ENCODE peak calls at places on chromosomes 7 and 10, in eight cellular contexts. One of them, this sample, is unnamed.

GRCh38 chr10:3210251-3210650 is 37.7 kb upstream of the PITRM1 start:
- DNase-seq in hepatocyte: no peak
- DNase-seq in uterus: no peak
- DNase-seq in endodermal cell: no peak
- DNase-seq in AG04450: no peak
- DNase-seq in astrocyte: no peak
- DNase-seq in body of pancreas: no peak
- DNase-seq in IMR-90: no peak
- DNase-seq in this sample: no peak

GRCh38 chr10:77844713-77845454 is 81.7 kb downstream of the DLG5 start:
- DNase-seq in hepatocyte: peak
- DNase-seq in uterus: no peak
- DNase-seq in endodermal cell: no peak
- DNase-seq in AG04450: peak
- DNase-seq in astrocyte: peak
- DNase-seq in body of pancreas: no peak
- DNase-seq in IMR-90: peak
- DNase-seq in this sample: peak

GRCh38 chr7:68688416-68689086 is 909.7 kb upstream of the AUTS2 start:
- DNase-seq in hepatocyte: no peak
- DNase-seq in uterus: no peak
- DNase-seq in endodermal cell: peak
- DNase-seq in AG04450: no peak
- DNase-seq in astrocyte: peak
- DNase-seq in body of pancreas: no peak
- DNase-seq in IMR-90: no peak
- DNase-seq in this sample: no peak

GRCh38 chr10:20897146-20897834 is at the start of gene NEBL:
- DNase-seq in hepatocyte: no peak
- DNase-seq in uterus: no peak
- DNase-seq in endodermal cell: no peak
- DNase-seq in AG04450: no peak
- DNase-seq in astrocyte: no peak
- DNase-seq in body of pancreas: no peak
- DNase-seq in IMR-90: no peak
- DNase-seq in this sample: no peak

GRCh38 chr7:82444220-82445049 is 858 bp upstream of the CACNA2D1 start:
- DNase-seq in hepatocyte: no peak
- DNase-seq in uterus: no peak
- DNase-seq in endodermal cell: no peak
- DNase-seq in AG04450: no peak
- DNase-seq in astrocyte: no peak
- DNase-seq in body of pancreas: peak
- DNase-seq in IMR-90: no peak
- DNase-seq in this sample: no peak

GRCh38 chr10:132554991-132555647 is 17.5 kb downstream of the INPP5A start:
- DNase-seq in hepatocyte: no peak
- DNase-seq in uterus: no peak
- DNase-seq in endodermal cell: no peak
- DNase-seq in AG04450: no peak
- DNase-seq in astrocyte: no peak
- DNase-seq in body of pancreas: peak
- DNase-seq in IMR-90: no peak
- DNase-seq in this sample: no peak

GRCh38 chr7:95213809-95214492 is 110.4 kb downstream of the PON1 start:
- DNase-seq in hepatocyte: no peak
- DNase-seq in uterus: peak
- DNase-seq in endodermal cell: no peak
- DNase-seq in AG04450: no peak
- DNase-seq in astrocyte: peak
- DNase-seq in body of pancreas: peak
- DNase-seq in IMR-90: no peak
- DNase-seq in this sample: peak

GRCh38 chr10:74637685-74638084 is 188.7 kb upstream of the KAT6B start:
- DNase-seq in hepatocyte: no peak
- DNase-seq in uterus: no peak
- DNase-seq in endodermal cell: no peak
- DNase-seq in AG04450: no peak
- DNase-seq in astrocyte: no peak
- DNase-seq in body of pancreas: no peak
- DNase-seq in IMR-90: no peak
- DNase-seq in this sample: no peak

GRCh38 chr7:129955993-129956543 is 3.3 kb upstream of the UBE2H start:
- DNase-seq in hepatocyte: no peak
- DNase-seq in uterus: no peak
- DNase-seq in endodermal cell: no peak
- DNase-seq in AG04450: no peak
- DNase-seq in astrocyte: no peak
- DNase-seq in body of pancreas: no peak
- DNase-seq in IMR-90: no peak
- DNase-seq in this sample: peak

GRCh38 chr7:158991824-158992621 is 135.7 kb downstream of the DYNC2I1 start:
- DNase-seq in hepatocyte: peak
- DNase-seq in uterus: no peak
- DNase-seq in endodermal cell: peak
- DNase-seq in AG04450: no peak
- DNase-seq in astrocyte: no peak
- DNase-seq in body of pancreas: no peak
- DNase-seq in IMR-90: no peak
- DNase-seq in this sample: no peak

GRCh38 chr10:43259248-43259980 is 7.5 kb downstream of the RASGEF1A start:
- DNase-seq in hepatocyte: no peak
- DNase-seq in uterus: no peak
- DNase-seq in endodermal cell: no peak
- DNase-seq in AG04450: no peak
- DNase-seq in astrocyte: no peak
- DNase-seq in body of pancreas: no peak
- DNase-seq in IMR-90: no peak
- DNase-seq in this sample: no peak

GRCh38 chr7:28759373-28760013 is 198.6 kb downstream of the TRIL start:
- DNase-seq in hepatocyte: no peak
- DNase-seq in uterus: no peak
- DNase-seq in endodermal cell: no peak
- DNase-seq in AG04450: no peak
- DNase-seq in astrocyte: peak
- DNase-seq in body of pancreas: no peak
- DNase-seq in IMR-90: peak
- DNase-seq in this sample: peak

GRCh38 chr10:111539246-111539645 is 462.4 kb downstream of the ADRA2A start:
- DNase-seq in hepatocyte: no peak
- DNase-seq in uterus: no peak
- DNase-seq in endodermal cell: no peak
- DNase-seq in AG04450: no peak
- DNase-seq in astrocyte: no peak
- DNase-seq in body of pancreas: no peak
- DNase-seq in IMR-90: no peak
- DNase-seq in this sample: no peak

GRCh38 chr7:138980575-138981285 is 459 bp downstream of the KIAA1549 start:
- DNase-seq in hepatocyte: peak
- DNase-seq in uterus: no peak
- DNase-seq in endodermal cell: peak
- DNase-seq in AG04450: no peak
- DNase-seq in astrocyte: no peak
- DNase-seq in body of pancreas: no peak
- DNase-seq in IMR-90: no peak
- DNase-seq in this sample: no peak

GRCh38 chr10:14958872-14959220 is 342 bp upstream of the MEIG1 start:
- DNase-seq in hepatocyte: no peak
- DNase-seq in uterus: no peak
- DNase-seq in endodermal cell: no peak
- DNase-seq in AG04450: no peak
- DNase-seq in astrocyte: no peak
- DNase-seq in body of pancreas: no peak
- DNase-seq in IMR-90: no peak
- DNase-seq in this sample: no peak

GRCh38 chr10:24457661-24458318 is 248.9 kb downstream of the KIAA1217 start:
- DNase-seq in hepatocyte: no peak
- DNase-seq in uterus: no peak
- DNase-seq in endodermal cell: no peak
- DNase-seq in AG04450: no peak
- DNase-seq in astrocyte: no peak
- DNase-seq in body of pancreas: no peak
- DNase-seq in IMR-90: no peak
- DNase-seq in this sample: peak

GRCh38 chr7:90404777-90405176 is 1.5 kb downstream of the CLDN12 start:
- DNase-seq in hepatocyte: peak
- DNase-seq in uterus: no peak
- DNase-seq in endodermal cell: no peak
- DNase-seq in AG04450: no peak
- DNase-seq in astrocyte: no peak
- DNase-seq in body of pancreas: no peak
- DNase-seq in IMR-90: peak
- DNase-seq in this sample: peak

GRCh38 chr7:77940647-77941046 is 142.1 kb downstream of the PHTF2 start:
- DNase-seq in hepatocyte: peak
- DNase-seq in uterus: no peak
- DNase-seq in endodermal cell: peak
- DNase-seq in AG04450: peak
- DNase-seq in astrocyte: peak
- DNase-seq in body of pancreas: peak
- DNase-seq in IMR-90: peak
- DNase-seq in this sample: peak

GRCh38 chr7:97025983-97026704 is 1.5 kb upstream of the DLX5 start:
- DNase-seq in hepatocyte: no peak
- DNase-seq in uterus: no peak
- DNase-seq in endodermal cell: peak
- DNase-seq in AG04450: no peak
- DNase-seq in astrocyte: peak
- DNase-seq in body of pancreas: peak
- DNase-seq in IMR-90: no peak
- DNase-seq in this sample: peak

GRCh38 chr10:95513008-95513589 is 48.1 kb downstream of the SORBS1 start:
- DNase-seq in hepatocyte: peak
- DNase-seq in uterus: no peak
- DNase-seq in endodermal cell: no peak
- DNase-seq in AG04450: no peak
- DNase-seq in astrocyte: no peak
- DNase-seq in body of pancreas: peak
- DNase-seq in IMR-90: no peak
- DNase-seq in this sample: no peak

GRCh38 chr10:11110499-11110898 is 92.8 kb downstream of the CELF2 start:
- DNase-seq in hepatocyte: no peak
- DNase-seq in uterus: no peak
- DNase-seq in endodermal cell: no peak
- DNase-seq in AG04450: no peak
- DNase-seq in astrocyte: no peak
- DNase-seq in body of pancreas: no peak
- DNase-seq in IMR-90: no peak
- DNase-seq in this sample: no peak

GRCh38 chr7:135409845-135410545 is 99.9 kb downstream of the CNOT4 start:
- DNase-seq in hepatocyte: no peak
- DNase-seq in uterus: no peak
- DNase-seq in endodermal cell: no peak
- DNase-seq in AG04450: no peak
- DNase-seq in astrocyte: no peak
- DNase-seq in body of pancreas: no peak
- DNase-seq in IMR-90: no peak
- DNase-seq in this sample: no peak

GRCh38 chr7:41900532-41900931 is 197.6 kb upstream of the INHBA start:
- DNase-seq in hepatocyte: no peak
- DNase-seq in uterus: no peak
- DNase-seq in endodermal cell: no peak
- DNase-seq in AG04450: no peak
- DNase-seq in astrocyte: no peak
- DNase-seq in body of pancreas: no peak
- DNase-seq in IMR-90: no peak
- DNase-seq in this sample: no peak

GRCh38 chr7:41900034-41900433 is 197.1 kb upstream of the INHBA start:
- DNase-seq in hepatocyte: no peak
- DNase-seq in uterus: no peak
- DNase-seq in endodermal cell: no peak
- DNase-seq in AG04450: no peak
- DNase-seq in astrocyte: no peak
- DNase-seq in body of pancreas: no peak
- DNase-seq in IMR-90: no peak
- DNase-seq in this sample: no peak
- H3K4me3 ChIP-seq in hepatocyte: no peak
- H3K4me3 ChIP-seq in uterus: no peak
- H3K4me3 ChIP-seq in endodermal cell: no peak
- H3K4me3 ChIP-seq in AG04450: no peak
- H3K4me3 ChIP-seq in astrocyte: no peak
- H3K4me3 ChIP-seq in body of pancreas: no peak
- H3K4me3 ChIP-seq in IMR-90: no peak
- H3K4me3 ChIP-seq in this sample: no peak

GRCh38 chr7:141974831-141975230 is 1.3 kb upstream of the TAS2R38 start:
- DNase-seq in hepatocyte: peak
- DNase-seq in uterus: no peak
- DNase-seq in endodermal cell: peak
- DNase-seq in AG04450: no peak
- DNase-seq in astrocyte: no peak
- DNase-seq in body of pancreas: peak
- DNase-seq in IMR-90: no peak
- DNase-seq in this sample: no peak
- TF ChIP-seq CTCF in hepatocyte: peak
- TF ChIP-seq CTCF in uterus: no peak
- TF ChIP-seq CTCF in endodermal cell: peak
- TF ChIP-seq CTCF in AG04450: no peak
- TF ChIP-seq CTCF in astrocyte: peak
- TF ChIP-seq CTCF in body of pancreas: peak
- TF ChIP-seq CTCF in IMR-90: no peak
- TF ChIP-seq CTCF in this sample: peak

DNA sequence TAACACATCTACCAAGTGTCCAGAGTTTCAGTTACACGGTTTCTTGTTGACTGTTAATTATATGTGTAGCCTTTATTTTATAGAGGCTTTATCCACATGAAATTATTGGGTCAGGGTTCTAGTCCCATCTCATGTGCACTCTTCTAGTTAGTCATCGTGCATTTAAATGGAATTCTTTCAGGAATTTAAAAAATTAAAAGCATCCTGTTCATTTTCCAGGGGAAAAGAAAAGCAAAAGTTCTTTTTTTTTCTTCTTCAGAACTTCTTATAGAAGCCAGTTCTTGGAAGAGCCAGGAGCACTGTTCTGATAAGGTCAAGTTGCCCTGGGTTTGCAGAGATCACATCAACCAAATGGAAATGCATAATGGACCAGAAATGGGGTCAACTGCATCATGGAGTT is 324.7 kb downstream of the INHBA start:
- DNase-seq in hepatocyte: no peak
- DNase-seq in uterus: no peak
- DNase-seq in endodermal cell: no peak
- DNase-seq in AG04450: no peak
- DNase-seq in astrocyte: no peak
- DNase-seq in body of pancreas: no peak
- DNase-seq in IMR-90: no peak
- DNase-seq in this sample: no peak
- H3K4me3 ChIP-seq in hepatocyte: no peak
- H3K4me3 ChIP-seq in uterus: no peak
- H3K4me3 ChIP-seq in endodermal cell: no peak
- H3K4me3 ChIP-seq in AG04450: no peak
- H3K4me3 ChIP-seq in astrocyte: no peak
- H3K4me3 ChIP-seq in body of pancreas: no peak
- H3K4me3 ChIP-seq in IMR-90: no peak
- H3K4me3 ChIP-seq in this sample: no peak

DNA sequence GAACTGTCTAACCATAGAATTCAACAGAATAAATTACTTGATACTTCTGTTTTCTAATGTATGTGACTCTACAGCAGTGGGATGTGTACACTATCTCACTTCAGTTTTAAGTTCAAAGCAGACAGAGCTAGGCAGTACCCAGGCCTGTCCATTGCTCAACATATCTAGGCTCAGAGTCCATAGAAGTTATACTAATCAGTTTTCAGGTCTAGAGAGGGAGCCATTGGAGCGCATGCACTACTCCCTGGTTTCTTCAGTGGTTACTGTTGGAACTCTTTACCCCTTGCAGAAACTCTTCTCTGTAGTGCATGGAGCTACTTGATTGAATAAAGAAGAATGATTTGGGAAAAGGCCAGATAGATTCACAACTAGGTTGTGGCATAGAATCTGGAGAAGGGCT is 4.4 kb downstream of the CD36 start:
- DNase-seq in hepatocyte: peak
- DNase-seq in uterus: no peak
- DNase-seq in endodermal cell: no peak
- DNase-seq in AG04450: no peak
- DNase-seq in astrocyte: no peak
- DNase-seq in body of pancreas: no peak
- DNase-seq in IMR-90: no peak
- DNase-seq in this sample: no peak
- TF ChIP-seq CTCF in hepatocyte: no peak
- TF ChIP-seq CTCF in uterus: no peak
- TF ChIP-seq CTCF in endodermal cell: no peak
- TF ChIP-seq CTCF in AG04450: no peak
- TF ChIP-seq CTCF in astrocyte: no peak
- TF ChIP-seq CTCF in body of pancreas: no peak
- TF ChIP-seq CTCF in IMR-90: no peak
- TF ChIP-seq CTCF in this sample: no peak

This sample was measured in AG10803.